ENCODE peak calls at places on chromosomes 5 and 9, in nine cellular contexts. T is right atrium auricular region; P is mesenchymal stem cell; E is tibial nerve; X is CD8-positive, alpha-beta T cell; J is tibial artery; N is left ventricle myocardium inferior; Z is lower lobe of right lung; H is GM12878. B is an unnamed sample.

GRCh38 chr9:115672477-115673316 is 480.9 kb upstream of the PAPPA start:
- DNase-seq in E (no peak), J (no peak), N (no peak), Z (no peak), H (no peak), X (no peak), T (no peak), P (peak; percentile 99), B (no peak)

GRCh38 chr9:129863059-129863690 is 27.9 kb downstream of the USP20 start:
- DNase-seq in H (no peak), X (peak; percentile 75), T (no peak), J (no peak), N (no peak), P (peak; percentile 90), E (no peak), Z (no peak), B (peak; percentile 60)

GRCh38 chr5:109907751-109908150 is 218.0 kb downstream of the MAN2A1 start:
- DNase-seq in T (no peak), Z (no peak), N (no peak), E (peak; percentile 23), P (peak; percentile 73), X (no peak), H (no peak), J (no peak), B (no peak)

GRCh38 chr5:97125125-97125683 is 17.2 kb downstream of the LIX1 start:
- DNase-seq in T (no peak), P (no peak), J (no peak), E (no peak), H (no peak), X (no peak), Z (no peak), N (no peak), B (no peak)

GRCh38 chr5:157890825-157891587 is 32.1 kb upstream of the CLINT1 start:
- DNase-seq in T (no peak), J (no peak), H (no peak), Z (no peak), X (no peak), E (no peak), N (no peak), P (no peak), B (peak; percentile 81)

GRCh38 chr9:133580416-133580738 is 28.8 kb downstream of the FAM163B start:
- DNase-seq in H (no peak), J (no peak), X (no peak), P (no peak), E (no peak), Z (no peak), T (no peak), N (no peak), B (no peak)

GRCh38 chr5:142612388-142612787 is 73.5 kb downstream of the FGF1 start:
- DNase-seq in X (no peak), Z (no peak), J (no peak), E (no peak), N (no peak), T (no peak), P (no peak), H (no peak), B (no peak)

GRCh38 chr5:149044453-149045117 is 18.3 kb downstream of the SH3TC2 start:
- DNase-seq in Z (no peak), E (no peak), T (no peak), N (no peak), J (no peak), H (no peak), P (no peak), X (no peak), B (no peak)

GRCh38 chr5:83547156-83547555 is 75.6 kb downstream of the VCAN start:
- DNase-seq in H (no peak), X (no peak), Z (no peak), E (no peak), J (no peak), T (no peak), P (no peak), N (no peak), B (no peak)

DNA sequence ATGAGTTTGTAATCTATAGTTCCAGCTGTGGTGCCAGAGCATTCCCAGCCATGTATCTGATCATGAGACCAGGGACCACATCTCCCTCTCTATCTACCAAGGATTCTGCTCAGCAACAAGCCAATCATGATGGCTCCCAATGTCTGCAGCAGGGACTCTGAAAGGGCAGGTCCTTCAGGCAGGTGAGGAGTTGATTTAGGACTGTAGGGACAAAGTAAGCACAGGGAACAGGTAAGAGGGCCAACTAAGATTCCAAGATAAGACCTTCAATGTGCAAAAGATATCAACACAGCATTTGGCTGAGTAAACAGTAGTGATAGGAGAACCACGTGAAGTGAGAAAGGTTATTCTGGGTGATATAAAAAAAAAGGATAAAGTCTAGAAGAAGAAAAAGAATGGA is 8.5 kb downstream of the XPA start:
- DNase-seq in E (no peak), N (no peak), T (no peak), J (no peak), Z (no peak), X (no peak), P (no peak), H (no peak), B (peak; percentile 73)
- H3K36me3 ChIP-seq in E (peaks cover 2% of the 10 kb centered on the region), N (peaks cover 88% of the 10 kb centered on the region), T (peaks cover 76% of the 10 kb centered on the region), J (peaks cover 58% of the 10 kb centered on the region), Z (peaks cover 93% of the 10 kb centered on the region), X (peaks cover 40% of the 10 kb centered on the region), P (peaks cover 83% of the 10 kb centered on the region), H (peaks cover 1% of the 10 kb centered on the region), B (peaks cover 4% of the 10 kb centered on the region)

GRCh38 chr9:34996905-34997279 is 7.3 kb downstream of the DNAJB5 start:
- DNase-seq in Z (no peak), N (no peak), P (no peak), H (no peak), T (peak; percentile 38), J (no peak), E (no peak), X (no peak), B (peak; percentile 97)

GRCh38 chr9:34994429-34995287 is 5.1 kb downstream of the DNAJB5 start:
- DNase-seq in X (no peak), E (no peak), Z (no peak), P (peak; percentile 65), N (no peak), H (no peak), J (no peak), T (peak; percentile 59), B (peak; percentile 70)

GRCh38 chr9:34995288-34996060 is 5.9 kb downstream of the DNAJB5 start:
- DNase-seq in E (no peak), P (peak; percentile 38), N (no peak), T (peak; percentile 79), X (no peak), H (no peak), Z (no peak), J (no peak), B (no peak)

GRCh38 chr9:34997375-34997774 is 7.8 kb downstream of the DNAJB5 start:
- DNase-seq in J (no peak), P (no peak), N (no peak), T (no peak), X (no peak), H (no peak), Z (no peak), E (no peak), B (peak; percentile 68)

DNA sequence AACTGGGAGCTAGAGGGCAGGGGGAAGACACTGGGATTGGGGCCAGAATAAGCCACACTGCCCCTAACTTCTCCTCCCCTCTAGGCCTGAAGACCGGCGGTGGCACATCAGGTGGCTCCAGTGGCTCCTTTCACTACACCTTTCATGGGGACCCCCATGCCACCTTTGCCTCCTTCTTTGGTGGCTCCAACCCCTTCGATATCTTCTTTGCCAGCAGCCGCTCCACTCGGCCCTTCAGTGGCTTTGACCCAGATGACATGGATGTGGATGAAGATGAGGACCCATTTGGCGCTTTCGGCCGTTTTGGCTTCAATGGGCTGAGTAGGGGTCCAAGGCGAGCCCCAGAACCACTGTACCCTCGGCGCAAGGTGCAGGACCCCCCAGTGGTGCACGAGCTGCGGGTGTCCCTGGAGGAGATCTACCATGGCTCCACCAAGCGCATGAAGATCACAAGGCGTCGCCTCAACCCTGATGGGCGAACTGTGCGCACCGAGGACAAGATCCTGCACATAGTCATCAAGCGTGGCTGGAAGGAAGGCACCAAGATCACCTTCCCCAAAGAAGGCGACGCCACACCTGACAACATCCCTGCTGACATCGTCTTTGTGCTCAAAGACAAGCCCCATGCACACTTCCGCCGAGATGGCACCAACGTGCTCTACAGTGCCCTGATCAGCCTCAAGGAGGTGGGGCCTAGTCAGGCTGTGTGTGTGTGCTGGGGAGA is 6.8 kb downstream of the DNAJB5 start:
- DNase-seq in J (no peak), P (no peak), Z (no peak), H (no peak), X (no peak), N (no peak), E (no peak), T (peak; percentile 57), B (no peak)
- H3K4me1 ChIP-seq in J (peaks cover 53% of the 10 kb centered on the region), P (peaks cover 39% of the 10 kb centered on the region), Z (peaks cover 48% of the 10 kb centered on the region), H (peaks cover 25% of the 10 kb centered on the region), X (no peaks in the 10 kb centered on the region), N (peaks cover 70% of the 10 kb centered on the region), E (peaks cover 45% of the 10 kb centered on the region), T (peaks cover 3% of the 10 kb centered on the region), B (peaks cover 8% of the 10 kb centered on the region)

DNA sequence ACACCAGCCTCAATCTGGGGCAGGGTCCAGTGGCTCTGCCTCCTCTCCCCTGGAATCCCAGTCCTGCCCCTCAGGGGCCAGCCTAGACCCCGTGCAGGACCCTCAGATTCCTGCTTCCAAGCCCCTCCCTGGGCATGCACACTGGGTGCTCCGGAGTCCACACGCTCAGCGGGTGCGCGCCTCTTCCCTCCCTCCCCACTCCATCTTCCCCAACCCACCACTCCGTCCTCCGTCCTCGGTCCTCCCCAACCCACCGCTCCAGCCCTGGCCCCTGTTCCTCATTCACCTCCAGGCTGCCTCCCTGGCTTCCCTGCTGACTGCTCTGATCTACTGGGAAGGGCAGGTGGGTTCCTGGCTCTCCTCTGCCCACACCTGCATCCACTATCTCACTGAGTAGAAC is 92.9 kb downstream of the CAMSAP1 start:
- DNase-seq in H (no peak), E (no peak), T (no peak), J (peak; percentile 37), P (no peak), N (no peak), Z (no peak), X (no peak), B (no peak)
- H3K36me3 ChIP-seq in H (peaks cover 30% of the 10 kb centered on the region), E (peaks cover 6% of the 10 kb centered on the region), T (peaks cover 73% of the 10 kb centered on the region), J (peaks cover 84% of the 10 kb centered on the region), P (peaks cover 88% of the 10 kb centered on the region), N (peaks cover 100% of the 10 kb centered on the region), Z (peaks cover 98% of the 10 kb centered on the region), X (peaks cover 16% of the 10 kb centered on the region), B (peaks cover 14% of the 10 kb centered on the region)

DNA sequence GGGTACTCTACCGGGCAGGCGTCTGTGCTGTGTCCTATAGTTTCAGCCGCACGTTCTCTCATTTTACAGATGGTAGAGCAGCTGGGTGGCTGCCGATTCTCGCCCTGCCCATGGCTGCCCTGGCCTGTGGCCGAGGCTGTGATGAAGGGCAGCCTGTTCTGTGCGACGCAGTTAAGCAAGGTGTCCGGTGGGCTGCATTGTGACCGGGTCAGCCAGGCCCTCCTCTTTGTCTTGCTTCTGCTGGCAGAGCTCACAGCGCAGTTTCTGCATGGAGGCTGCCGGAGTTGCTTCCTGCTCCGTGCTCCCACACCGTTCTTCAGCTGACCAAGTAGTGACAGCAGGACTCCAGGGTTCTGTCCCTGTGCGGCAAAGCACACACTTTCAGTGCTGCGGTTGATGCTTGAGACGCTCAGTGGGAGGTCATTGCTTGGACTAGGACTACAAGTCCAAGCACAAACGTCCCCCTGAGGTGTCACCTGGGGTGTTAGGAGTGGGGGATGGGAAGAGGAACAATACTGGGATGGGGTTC is 58.0 kb downstream of the GADD45G start:
- DNase-seq in E (no peak), H (no peak), J (peak; percentile 59), Z (no peak), X (no peak), N (no peak), T (no peak), P (peak; percentile 8), B (no peak)
- H3K4me1 ChIP-seq in E (peaks cover 31% of the 10 kb centered on the region), H (peaks cover 3% of the 10 kb centered on the region), J (peaks cover 22% of the 10 kb centered on the region), Z (peaks cover 67% of the 10 kb centered on the region), X (no peaks in the 10 kb centered on the region), N (peaks cover 33% of the 10 kb centered on the region), T (no peaks in the 10 kb centered on the region), P (peaks cover 16% of the 10 kb centered on the region), B (no peaks in the 10 kb centered on the region)